ENCODE peak calls at places on chromosomes 2 and 18, in five cellular contexts. H is K562, S is GM12878, F is H1, P is GM12891. I is an unnamed sample.

GRCh38 chr2:88874063-88874657 is 182.7 kb downstream of the RPIA start:
- DNase-seq in H (peak; percentile 49), S (no peak), F (no peak), P (no peak), I (no peak)

GRCh38 chr2:120456867-120457266 is 110.9 kb downstream of the INHBB start:
- DNase-seq in H (no peak), S (no peak), F (no peak), P (no peak), I (no peak)

GRCh38 chr18:48055351-48055750 is 124.9 kb upstream of the SMAD2 start:
- DNase-seq in H (no peak), S (no peak), F (no peak), P (no peak), I (no peak)

GRCh38 chr2:108243566-108243965 is 3.8 kb downstream of the SULT1C3 start:
- DNase-seq in H (no peak), S (no peak), F (no peak), P (no peak), I (no peak)

GRCh38 chr2:202932425-202933138 is 20.5 kb downstream of the CARF start:
- DNase-seq in H (no peak), S (no peak), F (no peak), P (no peak), I (no peak)

GRCh38 chr2:128260239-128261138 is 58.2 kb downstream of the HS6ST1 start:
- DNase-seq in H (no peak), S (no peak), F (peak; percentile 58), P (no peak), I (no peak)

GRCh38 chr2:23287250-23287704 is 97.7 kb upstream of the KLHL29 start:
- DNase-seq in H (no peak), S (no peak), F (no peak), P (no peak), I (no peak)

GRCh38 chr2:216555274-216555673 is 56.6 kb downstream of the RPL37A start:
- DNase-seq in H (no peak), S (no peak), F (no peak), P (no peak), I (no peak)

GRCh38 chr2:137262600-137262999 is 497.3 kb downstream of the THSD7B start:
- DNase-seq in H (no peak), S (no peak), F (peak; percentile 31), P (no peak), I (no peak)

GRCh38 chr2:64865073-64865830 is 123.9 kb upstream of the SLC1A4 start:
- DNase-seq in H (peak; percentile 90), S (no peak), F (no peak), P (peak; percentile 85), I (peak; percentile 88)
- TF ChIP-seq POLR2AphosphoS5 in H (no peak), S (no peak), F (no peak), P (no peak), I (no peak)

GRCh38 chr2:189255711-189256110 is 76.2 kb upstream of the COL5A2 start:
- DNase-seq in H (no peak), S (no peak), F (no peak), P (no peak), I (no peak)

GRCh38 chr2:189260361-189260761 is 80.8 kb upstream of the COL5A2 start:
- DNase-seq in H (no peak), S (peak; percentile 12), F (no peak), P (no peak), I (no peak)

GRCh38 chr2:189254268-189254883 is 74.8 kb upstream of the COL5A2 start:
- DNase-seq in H (no peak), S (no peak), F (no peak), P (no peak), I (no peak)

GRCh38 chr2:189261431-189261841 is 81.9 kb upstream of the COL5A2 start:
- DNase-seq in H (no peak), S (no peak), F (no peak), P (no peak), I (no peak)

GRCh38 chr2:189258604-189259003 is 79.0 kb upstream of the COL5A2 start:
- DNase-seq in H (no peak), S (no peak), F (no peak), P (no peak), I (no peak)
- TF ChIP-seq POLR2A in H (no peak), S (no peak), F (no peak), P (no peak), I (no peak)

GRCh38 chr2:173762864-173763263 is 202.3 kb downstream of the SP3 start:
- DNase-seq in H (no peak), S (no peak), F (no peak), P (no peak), I (no peak)

GRCh38 chr2:173759959-173760358 is 205.2 kb downstream of the SP3 start:
- DNase-seq in H (no peak), S (no peak), F (no peak), P (no peak), I (no peak)

GRCh38 chr2:173763641-173764040 is 201.5 kb downstream of the SP3 start:
- DNase-seq in H (no peak), S (no peak), F (no peak), P (no peak), I (no peak)

GRCh38 chr2:173761603-173762119 is 203.5 kb downstream of the SP3 start:
- DNase-seq in H (no peak), S (no peak), F (no peak), P (no peak), I (no peak)

GRCh38 chr2:173760553-173760952 is 204.6 kb downstream of the SP3 start:
- DNase-seq in H (no peak), S (no peak), F (no peak), P (no peak), I (no peak)
- TF ChIP-seq TAF1 in H (no peak), S (no peak), F (no peak), P (no peak), I (no peak)

DNA sequence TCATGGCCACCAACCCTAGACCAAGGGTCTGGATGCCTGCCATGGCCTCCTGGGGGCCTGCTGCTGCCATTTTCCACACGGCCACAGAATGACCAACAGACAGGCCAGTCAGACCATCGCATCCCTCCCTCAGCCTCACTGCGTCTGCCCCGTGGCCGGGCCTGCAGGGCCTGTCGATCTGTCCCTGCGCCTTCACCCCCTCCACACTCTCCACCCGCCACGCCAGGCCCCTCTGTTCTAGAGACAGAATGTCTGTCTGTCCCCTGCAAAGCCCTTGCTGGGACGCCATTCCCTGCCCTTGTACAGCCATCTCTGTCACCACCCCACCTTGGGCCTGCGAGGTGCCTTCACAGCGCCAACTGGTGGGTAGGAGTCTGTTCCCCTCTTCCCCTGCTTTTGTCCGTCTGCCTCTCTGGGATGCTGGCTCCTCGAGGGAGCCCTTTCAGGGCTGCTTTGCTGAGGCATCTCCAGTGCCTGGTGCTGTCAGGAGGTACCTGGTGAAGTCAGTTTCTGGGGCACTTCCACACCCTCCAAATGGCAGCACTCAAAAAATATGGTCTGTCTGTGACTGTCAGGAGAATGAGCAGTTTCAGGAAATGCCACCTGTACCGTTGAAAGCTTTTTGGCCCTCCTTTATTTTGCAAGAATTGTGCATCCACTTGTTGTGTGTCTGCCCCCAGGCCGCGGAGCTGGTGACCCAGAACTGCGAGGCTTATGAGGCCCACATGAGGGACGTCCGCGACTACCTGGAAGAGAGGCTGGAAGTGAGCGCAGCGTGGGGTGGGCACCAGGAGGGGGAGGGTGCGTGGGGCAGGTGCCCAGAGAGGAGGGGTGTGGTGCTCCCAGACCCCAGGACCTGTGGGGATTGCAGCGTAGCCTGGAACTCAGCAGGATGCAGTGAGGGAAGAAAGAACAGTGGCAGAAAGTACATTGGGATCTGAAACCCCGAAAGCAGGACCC is 6.7 kb upstream of the ESPNL start:
- DNase-seq in H (no peak), S (no peak), F (no peak), P (no peak), I (no peak)
- TF ChIP-seq POLR2AphosphoS5 in H (no peak), S (no peak), F (no peak), P (no peak), I (no peak)

DNA sequence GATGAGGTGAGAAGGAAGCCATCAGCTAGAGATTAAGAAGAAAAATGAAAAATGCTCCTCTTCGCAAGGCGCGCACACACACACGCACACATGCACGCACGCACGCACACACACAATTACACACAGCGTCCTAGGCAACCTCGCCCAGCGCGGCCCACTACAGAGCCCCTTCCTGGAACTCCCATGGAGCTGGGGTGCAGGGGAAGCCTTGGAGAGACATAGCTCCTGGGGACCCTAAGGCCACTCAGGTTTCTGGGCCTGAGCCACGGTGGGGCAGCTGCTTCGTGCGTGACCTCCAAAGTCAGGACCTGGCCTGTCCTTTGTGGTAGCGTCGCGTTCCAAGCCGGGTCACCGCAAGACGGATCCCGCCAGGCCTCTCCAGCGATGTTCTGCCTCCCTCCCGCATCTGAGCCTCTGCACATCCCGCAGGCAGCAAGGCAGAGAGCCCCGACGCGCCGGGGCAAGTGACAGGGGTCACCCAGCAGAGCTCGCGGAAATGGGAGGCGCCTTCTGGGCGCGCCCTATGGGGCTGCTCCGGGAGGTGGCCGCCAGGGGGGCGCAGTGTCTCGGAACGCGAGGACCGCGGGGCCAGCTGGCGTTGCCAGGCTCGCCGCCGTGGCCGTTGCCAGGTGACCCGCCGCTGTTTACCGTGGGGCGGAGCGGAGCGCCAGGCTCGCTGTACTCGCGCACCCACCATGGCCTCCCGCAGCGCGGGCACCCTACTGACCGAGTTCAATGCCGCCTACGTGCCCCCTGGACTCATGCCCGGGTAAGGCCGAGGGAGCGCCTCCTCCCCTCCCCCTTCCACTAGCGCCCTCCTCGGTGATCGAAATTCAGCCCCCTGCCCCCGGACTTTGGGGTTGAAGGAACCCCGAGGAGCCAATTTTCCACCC is 79.0 kb downstream of the CIB4 start:
- DNase-seq in H (peak; percentile 78), S (no peak), F (no peak), P (peak; percentile 53), I (no peak)
- TF ChIP-seq POLR2A in H (no peak), S (no peak), F (no peak), P (no peak), I (no peak)

GRCh38 chr2:159046966-159047365 is 78.5 kb downstream of the TANC1 start:
- DNase-seq in H (no peak), S (no peak), F (no peak), P (no peak), I (no peak)
- TF ChIP-seq TAF1 in H (no peak), S (no peak), F (no peak), P (no peak), I (no peak)